ENCODE peak calls at places on chromosomes 3 and 15, in six cellular contexts. One of them, this sample, is unnamed.

GRCh38 chr3:122092460-122093165 is 37.5 kb downstream of the CD86 start:
- DNase-seq in AG09309: no peak
- DNase-seq in heart left ventricle: peak
- DNase-seq in H1: no peak
- DNase-seq in GM13976: peak
- DNase-seq in activated B cell treated with CpG ODN at 0.5 μM for 24 hours: no peak
- DNase-seq in this sample: peak

GRCh38 chr3:120182613-120183524 is 88.6 kb upstream of the GSK3B start:
- DNase-seq in AG09309: no peak
- DNase-seq in heart left ventricle: no peak
- DNase-seq in H1: no peak
- DNase-seq in GM13976: peak
- DNase-seq in activated B cell treated with CpG ODN at 0.5 μM for 24 hours: no peak
- DNase-seq in this sample: peak

GRCh38 chr15:93067649-93068085 is 21.3 kb downstream of the RGMA start:
- DNase-seq in AG09309: no peak
- DNase-seq in heart left ventricle: no peak
- DNase-seq in H1: no peak
- DNase-seq in GM13976: no peak
- DNase-seq in activated B cell treated with CpG ODN at 0.5 μM for 24 hours: no peak
- DNase-seq in this sample: no peak

GRCh38 chr3:8964436-8965370 is 1.4 kb upstream of the RAD18 start:
- DNase-seq in AG09309: peak
- DNase-seq in heart left ventricle: no peak
- DNase-seq in H1: peak
- DNase-seq in GM13976: no peak
- DNase-seq in activated B cell treated with CpG ODN at 0.5 μM for 24 hours: no peak
- DNase-seq in this sample: no peak

GRCh38 chr3:123739754-123740153 is 144.4 kb downstream of the MYLK start:
- DNase-seq in AG09309: no peak
- DNase-seq in heart left ventricle: no peak
- DNase-seq in H1: no peak
- DNase-seq in GM13976: no peak
- DNase-seq in activated B cell treated with CpG ODN at 0.5 μM for 24 hours: no peak
- DNase-seq in this sample: no peak

GRCh38 chr3:81713018-81713417 is 48.4 kb downstream of the GBE1 start:
- DNase-seq in AG09309: no peak
- DNase-seq in heart left ventricle: no peak
- DNase-seq in H1: no peak
- DNase-seq in GM13976: no peak
- DNase-seq in activated B cell treated with CpG ODN at 0.5 μM for 24 hours: no peak
- DNase-seq in this sample: no peak

GRCh38 chr3:32500880-32501784 is 1.5 kb downstream of the CMTM6 start:
- DNase-seq in AG09309: no peak
- DNase-seq in heart left ventricle: no peak
- DNase-seq in H1: no peak
- DNase-seq in GM13976: no peak
- DNase-seq in activated B cell treated with CpG ODN at 0.5 μM for 24 hours: no peak
- DNase-seq in this sample: peak

GRCh38 chr3:167382127-167382526 is 2.0 kb upstream of the ZBBX start:
- DNase-seq in AG09309: no peak
- DNase-seq in heart left ventricle: no peak
- DNase-seq in H1: no peak
- DNase-seq in GM13976: no peak
- DNase-seq in activated B cell treated with CpG ODN at 0.5 μM for 24 hours: no peak
- DNase-seq in this sample: no peak

GRCh38 chr15:49982586-49982985 is 136.4 kb downstream of the ATP8B4 start:
- DNase-seq in AG09309: no peak
- DNase-seq in heart left ventricle: no peak
- DNase-seq in H1: no peak
- DNase-seq in GM13976: no peak
- DNase-seq in activated B cell treated with CpG ODN at 0.5 μM for 24 hours: no peak
- DNase-seq in this sample: no peak

GRCh38 chr3:77066829-77067228 is 26.9 kb downstream of the ROBO2 start:
- DNase-seq in AG09309: no peak
- DNase-seq in heart left ventricle: no peak
- DNase-seq in H1: no peak
- DNase-seq in GM13976: no peak
- DNase-seq in activated B cell treated with CpG ODN at 0.5 μM for 24 hours: no peak
- DNase-seq in this sample: no peak

GRCh38 chr3:13364602-13365271 is 55.4 kb downstream of the NUP210 start:
- DNase-seq in AG09309: no peak
- DNase-seq in heart left ventricle: no peak
- DNase-seq in H1: no peak
- DNase-seq in GM13976: no peak
- DNase-seq in activated B cell treated with CpG ODN at 0.5 μM for 24 hours: no peak
- DNase-seq in this sample: no peak

GRCh38 chr3:142866841-142867631 is 21.8 kb downstream of the PCOLCE2 start:
- DNase-seq in AG09309: no peak
- DNase-seq in heart left ventricle: no peak
- DNase-seq in H1: peak
- DNase-seq in GM13976: no peak
- DNase-seq in activated B cell treated with CpG ODN at 0.5 μM for 24 hours: no peak
- DNase-seq in this sample: no peak

GRCh38 chr3:175193815-175194518 is 334.8 kb downstream of the NAALADL2 start:
- DNase-seq in AG09309: peak
- DNase-seq in heart left ventricle: no peak
- DNase-seq in H1: no peak
- DNase-seq in GM13976: peak
- DNase-seq in activated B cell treated with CpG ODN at 0.5 μM for 24 hours: no peak
- DNase-seq in this sample: peak

GRCh38 chr3:65946438-65946837 is 92.3 kb downstream of the MAGI1 start:
- DNase-seq in AG09309: no peak
- DNase-seq in heart left ventricle: no peak
- DNase-seq in H1: no peak
- DNase-seq in GM13976: no peak
- DNase-seq in activated B cell treated with CpG ODN at 0.5 μM for 24 hours: no peak
- DNase-seq in this sample: no peak

GRCh38 chr3:151477596-151478375 is 16.9 kb upstream of the IGSF10 start:
- DNase-seq in AG09309: no peak
- DNase-seq in heart left ventricle: no peak
- DNase-seq in H1: no peak
- DNase-seq in GM13976: no peak
- DNase-seq in activated B cell treated with CpG ODN at 0.5 μM for 24 hours: no peak
- DNase-seq in this sample: no peak

DNA sequence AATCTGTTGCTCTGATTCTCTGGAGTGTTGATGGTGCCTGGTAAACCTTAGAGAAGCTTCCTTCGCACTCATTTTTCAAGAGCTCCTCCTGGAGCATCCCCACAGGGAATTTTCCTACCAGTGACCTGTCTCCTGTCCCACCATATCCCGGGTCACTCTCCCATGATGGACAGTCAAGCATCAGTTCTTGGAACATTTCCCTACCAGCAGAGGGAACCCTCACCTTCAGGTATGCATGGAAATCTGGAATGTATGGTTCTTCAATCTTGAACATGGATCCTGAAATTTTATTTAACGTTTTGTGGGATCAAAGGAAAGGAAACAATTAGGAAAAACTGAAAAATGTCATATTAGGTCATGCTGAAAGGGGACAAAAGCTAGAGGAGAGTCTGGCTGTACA is 153.8 kb downstream of the SPATA16 start:
- DNase-seq in AG09309: no peak
- DNase-seq in heart left ventricle: no peak
- DNase-seq in H1: no peak
- DNase-seq in GM13976: no peak
- DNase-seq in activated B cell treated with CpG ODN at 0.5 μM for 24 hours: no peak
- DNase-seq in this sample: no peak
- TF ChIP-seq CTCF in AG09309: no peak
- TF ChIP-seq CTCF in heart left ventricle: peak
- TF ChIP-seq CTCF in H1: peak
- TF ChIP-seq CTCF in GM13976: peak
- TF ChIP-seq CTCF in activated B cell treated with CpG ODN at 0.5 μM for 24 hours: no peak
- TF ChIP-seq CTCF in this sample: no peak

GRCh38 chr3:11832964-11833621 is 13.6 kb downstream of the TAMM41 start:
- DNase-seq in AG09309: no peak
- DNase-seq in heart left ventricle: no peak
- DNase-seq in H1: no peak
- DNase-seq in GM13976: no peak
- DNase-seq in activated B cell treated with CpG ODN at 0.5 μM for 24 hours: no peak
- DNase-seq in this sample: no peak

DNA sequence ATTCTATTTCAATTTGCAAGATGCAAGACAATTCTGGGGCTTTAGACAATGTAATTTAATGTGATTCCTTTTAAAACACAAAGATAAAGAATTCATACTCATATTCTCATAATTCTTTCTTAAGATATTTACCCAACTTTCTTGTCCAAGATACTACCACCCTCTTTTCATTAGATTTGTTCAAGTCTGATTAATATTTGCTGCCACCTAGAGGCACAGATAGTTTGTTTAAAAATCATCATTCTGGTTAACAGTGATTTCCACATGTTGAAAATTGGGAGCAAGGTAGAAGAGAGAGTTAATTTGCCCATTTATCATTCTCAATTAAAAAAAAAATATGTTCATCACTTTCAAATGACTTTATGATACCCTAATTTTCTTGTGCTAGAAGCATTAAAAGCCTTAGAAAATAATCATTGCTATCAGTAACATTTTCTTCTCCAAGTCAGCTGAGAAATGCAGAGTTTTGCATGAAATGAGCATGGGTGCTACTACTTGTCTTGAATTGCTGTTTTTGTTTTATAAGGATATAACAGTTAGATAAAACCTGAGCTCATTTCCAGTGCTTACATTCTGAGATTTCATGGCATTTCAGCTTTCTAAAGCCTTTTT is 11.6 kb downstream of the TAMM41 start:
- DNase-seq in AG09309: no peak
- DNase-seq in heart left ventricle: no peak
- DNase-seq in H1: no peak
- DNase-seq in GM13976: peak
- DNase-seq in activated B cell treated with CpG ODN at 0.5 μM for 24 hours: no peak
- DNase-seq in this sample: no peak
- TF ChIP-seq CTCF in AG09309: peak
- TF ChIP-seq CTCF in heart left ventricle: no peak
- TF ChIP-seq CTCF in H1: peak
- TF ChIP-seq CTCF in GM13976: no peak
- TF ChIP-seq CTCF in activated B cell treated with CpG ODN at 0.5 μM for 24 hours: no peak
- TF ChIP-seq CTCF in this sample: peak

GRCh38 chr15:40930430-40931299 is 1.5 kb downstream of the DLL4 start:
- DNase-seq in AG09309: no peak
- DNase-seq in heart left ventricle: peak
- DNase-seq in H1: no peak
- DNase-seq in GM13976: peak
- DNase-seq in activated B cell treated with CpG ODN at 0.5 μM for 24 hours: no peak
- DNase-seq in this sample: peak
- TF ChIP-seq CTCF in AG09309: peak
- TF ChIP-seq CTCF in heart left ventricle: peak
- TF ChIP-seq CTCF in H1: peak
- TF ChIP-seq CTCF in GM13976: peak
- TF ChIP-seq CTCF in activated B cell treated with CpG ODN at 0.5 μM for 24 hours: no peak
- TF ChIP-seq CTCF in this sample: peak

DNA sequence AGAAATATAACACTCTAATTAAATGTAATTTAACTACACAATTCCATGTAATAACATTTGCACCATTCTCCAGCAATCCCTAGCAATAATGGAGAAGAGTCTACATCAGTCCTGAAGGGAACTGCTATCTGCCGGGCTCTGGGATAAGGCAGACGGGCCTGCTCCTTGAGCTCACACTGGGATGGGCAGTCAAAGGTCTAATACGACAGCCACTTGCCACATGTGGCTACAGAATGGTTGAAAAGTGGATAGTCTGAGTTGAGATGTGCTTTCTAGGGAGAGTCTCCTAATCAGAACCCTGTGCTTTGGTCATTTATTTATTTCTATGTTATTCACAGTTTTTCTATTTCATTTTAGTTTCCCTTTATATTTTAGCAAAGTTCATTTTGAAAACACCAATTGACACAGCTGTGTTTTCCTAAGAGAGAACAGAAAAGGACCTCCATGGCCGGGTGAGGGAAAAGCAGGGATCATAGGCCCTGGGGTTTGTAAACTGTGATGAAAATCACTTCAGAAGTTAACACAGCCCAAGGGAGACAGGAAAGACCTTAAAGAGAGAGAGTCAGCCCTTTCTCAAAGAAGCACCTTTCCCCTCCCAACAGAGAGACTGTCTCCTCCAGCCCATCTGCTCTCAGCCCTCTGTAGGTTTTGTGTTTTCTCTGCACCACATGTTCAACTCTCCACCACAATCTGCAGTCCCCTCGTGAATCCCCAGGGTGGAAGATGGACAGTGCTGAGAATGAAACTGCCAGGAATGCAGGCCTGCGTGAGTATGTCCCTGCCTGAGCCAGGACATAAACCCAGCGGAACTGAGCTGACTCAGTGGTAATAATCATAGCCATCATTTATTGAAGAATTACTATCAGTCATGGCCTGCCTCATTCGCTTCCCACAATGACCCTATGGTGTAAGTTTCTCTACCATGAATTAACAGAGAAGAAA is 11.6 kb downstream of the FSIP1 start:
- DNase-seq in AG09309: peak
- DNase-seq in heart left ventricle: no peak
- DNase-seq in H1: no peak
- DNase-seq in GM13976: no peak
- DNase-seq in activated B cell treated with CpG ODN at 0.5 μM for 24 hours: no peak
- DNase-seq in this sample: no peak
- TF ChIP-seq CTCF in AG09309: no peak
- TF ChIP-seq CTCF in heart left ventricle: no peak
- TF ChIP-seq CTCF in H1: no peak
- TF ChIP-seq CTCF in GM13976: no peak
- TF ChIP-seq CTCF in activated B cell treated with CpG ODN at 0.5 μM for 24 hours: no peak
- TF ChIP-seq CTCF in this sample: no peak

GRCh38 chr15:65085990-65086679 is 9.6 kb downstream of the KBTBD13 start:
- DNase-seq in AG09309: no peak
- DNase-seq in heart left ventricle: no peak
- DNase-seq in H1: no peak
- DNase-seq in GM13976: peak
- DNase-seq in activated B cell treated with CpG ODN at 0.5 μM for 24 hours: no peak
- DNase-seq in this sample: peak
- TF ChIP-seq CTCF in AG09309: peak
- TF ChIP-seq CTCF in heart left ventricle: peak
- TF ChIP-seq CTCF in H1: peak
- TF ChIP-seq CTCF in GM13976: peak
- TF ChIP-seq CTCF in activated B cell treated with CpG ODN at 0.5 μM for 24 hours: no peak
- TF ChIP-seq CTCF in this sample: peak

DNA sequence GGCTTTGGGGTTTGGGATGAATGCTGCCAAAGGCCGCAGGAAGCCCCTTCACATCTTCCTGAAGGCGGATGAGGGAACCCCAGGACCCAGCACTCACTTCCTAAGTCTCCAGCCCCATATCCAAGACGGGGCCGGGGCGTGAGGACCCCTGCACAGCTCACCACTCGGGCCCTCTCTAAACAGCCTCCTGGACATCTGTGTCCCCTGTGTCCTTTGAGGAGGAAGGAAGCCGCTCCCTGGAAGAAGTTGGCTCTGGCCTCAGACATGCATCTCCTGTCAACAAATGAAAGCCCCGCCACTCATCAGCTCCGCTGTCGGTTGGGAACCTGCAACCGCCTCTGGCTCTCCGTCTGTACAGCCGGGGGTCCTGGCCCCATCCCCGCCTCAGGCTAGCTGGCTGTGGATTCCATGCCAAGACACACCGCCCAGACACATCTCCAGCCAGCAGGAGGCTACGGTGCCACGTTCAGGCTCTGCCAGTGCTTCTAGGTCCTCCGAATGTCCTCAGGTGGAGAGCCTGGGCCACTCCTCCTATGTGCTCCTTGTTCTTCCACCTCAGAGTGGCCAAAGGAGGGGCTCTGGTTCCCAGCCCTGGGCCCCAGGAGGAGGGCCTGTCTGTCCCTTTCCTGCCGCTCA is 140.0 kb upstream of the MEF2A start:
- DNase-seq in AG09309: no peak
- DNase-seq in heart left ventricle: peak
- DNase-seq in H1: no peak
- DNase-seq in GM13976: no peak
- DNase-seq in activated B cell treated with CpG ODN at 0.5 μM for 24 hours: peak
- DNase-seq in this sample: no peak
- TF ChIP-seq CTCF in AG09309: peak
- TF ChIP-seq CTCF in heart left ventricle: no peak
- TF ChIP-seq CTCF in H1: peak
- TF ChIP-seq CTCF in GM13976: no peak
- TF ChIP-seq CTCF in activated B cell treated with CpG ODN at 0.5 μM for 24 hours: no peak
- TF ChIP-seq CTCF in this sample: no peak